ENCODE peak calls at places on chromosomes 6 and 20, in four cellular contexts. One of them, this sample, is unnamed.

GRCh38 chr6:25351485-25351884 is 72.3 kb downstream of the CARMIL1 start:
- DNase-seq in GM23248: no peak
- DNase-seq in thoracic aorta: no peak
- DNase-seq in neural progenitor cell: no peak
- DNase-seq in this sample: no peak

GRCh38 chr20:39810269-39810668 is 848.1 kb downstream of the DHX35 start:
- DNase-seq in thoracic aorta: no peak
- DNase-seq in GM23248: no peak
- DNase-seq in neural progenitor cell: no peak
- DNase-seq in this sample: no peak

GRCh38 chr6:30212865-30213653 is at the start of gene TRIM26:
- DNase-seq in GM23248: peak
- DNase-seq in neural progenitor cell: peak
- DNase-seq in thoracic aorta: peak
- DNase-seq in this sample: peak

GRCh38 chr6:6925391-6926164 is 182.2 kb upstream of the RREB1 start:
- DNase-seq in neural progenitor cell: no peak
- DNase-seq in GM23248: peak
- DNase-seq in thoracic aorta: no peak
- DNase-seq in this sample: no peak

GRCh38 chr6:138795809-138796469 is at the start of gene ECT2L:
- DNase-seq in neural progenitor cell: peak
- DNase-seq in GM23248: peak
- DNase-seq in thoracic aorta: no peak
- DNase-seq in this sample: peak

GRCh38 chr6:105181981-105182515 is 2.2 kb upstream of the POPDC3 start:
- DNase-seq in thoracic aorta: no peak
- DNase-seq in neural progenitor cell: no peak
- DNase-seq in GM23248: no peak
- DNase-seq in this sample: no peak

GRCh38 chr20:44153636-44154043 is 33.3 kb downstream of the JPH2 start:
- DNase-seq in neural progenitor cell: no peak
- DNase-seq in GM23248: peak
- DNase-seq in thoracic aorta: peak
- DNase-seq in this sample: peak

GRCh38 chr20:58634818-58635665 is 16.0 kb upstream of the STX16 start:
- DNase-seq in GM23248: no peak
- DNase-seq in thoracic aorta: no peak
- DNase-seq in neural progenitor cell: no peak
- DNase-seq in this sample: no peak

GRCh38 chr6:106634565-106634964 is 5.2 kb downstream of the QRSL1 start:
- DNase-seq in neural progenitor cell: no peak
- DNase-seq in thoracic aorta: no peak
- DNase-seq in GM23248: no peak
- DNase-seq in this sample: no peak

GRCh38 chr20:38246357-38247165 is 14.0 kb downstream of the KIAA1755 start:
- DNase-seq in GM23248: no peak
- DNase-seq in neural progenitor cell: no peak
- DNase-seq in thoracic aorta: no peak
- DNase-seq in this sample: no peak

GRCh38 chr6:29376003-29376402 is 912 bp upstream of the OR12D3 start:
- DNase-seq in thoracic aorta: no peak
- DNase-seq in neural progenitor cell: no peak
- DNase-seq in GM23248: peak
- DNase-seq in this sample: peak

DNA sequence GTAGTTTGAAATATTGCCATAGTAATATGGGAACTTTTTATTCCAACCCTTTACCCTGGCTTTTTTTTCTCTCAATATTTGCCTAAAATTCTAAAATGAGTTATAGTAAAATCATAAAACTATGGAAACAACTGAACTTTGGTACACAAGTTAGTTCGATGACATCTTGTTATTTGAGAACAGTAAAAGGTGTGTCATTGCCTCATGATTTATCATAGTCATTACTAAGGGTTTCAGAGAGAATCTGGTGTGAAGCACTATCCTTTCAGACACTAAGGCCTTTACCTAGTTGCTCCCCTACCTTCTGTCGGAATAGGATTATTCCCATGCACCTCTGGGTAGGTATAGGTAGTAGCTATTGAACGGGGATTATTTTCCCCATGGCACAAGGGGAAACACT is 11.4 kb downstream of the TAF11 start:
- DNase-seq in neural progenitor cell: no peak
- DNase-seq in GM23248: no peak
- DNase-seq in thoracic aorta: no peak
- DNase-seq in this sample: no peak
- H3K27ac ChIP-seq in neural progenitor cell: no peak
- H3K27ac ChIP-seq in GM23248: no peak
- H3K27ac ChIP-seq in thoracic aorta: no peak
- H3K27ac ChIP-seq in this sample: no peak

GRCh38 chr6:116335612-116336011 is 35.1 kb upstream of the DSE start:
- DNase-seq in GM23248: no peak
- DNase-seq in thoracic aorta: no peak
- DNase-seq in neural progenitor cell: no peak
- DNase-seq in this sample: no peak
- H3K27ac ChIP-seq in GM23248: no peak
- H3K27ac ChIP-seq in thoracic aorta: no peak
- H3K27ac ChIP-seq in neural progenitor cell: no peak
- H3K27ac ChIP-seq in this sample: no peak

GRCh38 chr20:32406701-32407100 is 48.6 kb downstream of the ASXL1 start:
- DNase-seq in GM23248: no peak
- DNase-seq in neural progenitor cell: no peak
- DNase-seq in thoracic aorta: no peak
- DNase-seq in this sample: no peak
- H3K27ac ChIP-seq in GM23248: no peak
- H3K27ac ChIP-seq in neural progenitor cell: no peak
- H3K27ac ChIP-seq in thoracic aorta: no peak
- H3K27ac ChIP-seq in this sample: no peak

GRCh38 chr6:158654960-158655485 is 5.2 kb downstream of the SYTL3 start:
- DNase-seq in neural progenitor cell: no peak
- DNase-seq in thoracic aorta: no peak
- DNase-seq in GM23248: peak
- DNase-seq in this sample: no peak

GRCh38 chr6:158649289-158650143 is at the start of gene SYTL3:
- DNase-seq in thoracic aorta: no peak
- DNase-seq in GM23248: peak
- DNase-seq in neural progenitor cell: no peak
- DNase-seq in this sample: no peak

GRCh38 chr6:158655569-158656450 is 6.0 kb downstream of the SYTL3 start:
- DNase-seq in thoracic aorta: no peak
- DNase-seq in neural progenitor cell: no peak
- DNase-seq in GM23248: peak
- DNase-seq in this sample: no peak

GRCh38 chr6:158654498-158654897 is 4.6 kb downstream of the SYTL3 start:
- DNase-seq in neural progenitor cell: no peak
- DNase-seq in thoracic aorta: no peak
- DNase-seq in GM23248: peak
- DNase-seq in this sample: no peak

GRCh38 chr6:158653577-158654354 is 3.9 kb downstream of the SYTL3 start:
- DNase-seq in GM23248: no peak
- DNase-seq in neural progenitor cell: no peak
- DNase-seq in thoracic aorta: no peak
- DNase-seq in this sample: no peak
- H3K27ac ChIP-seq in GM23248: peak
- H3K27ac ChIP-seq in neural progenitor cell: no peak
- H3K27ac ChIP-seq in thoracic aorta: peak
- H3K27ac ChIP-seq in this sample: no peak

GRCh38 chr6:166045173-166045957 is 122.3 kb downstream of the TBXT start:
- DNase-seq in neural progenitor cell: no peak
- DNase-seq in GM23248: peak
- DNase-seq in thoracic aorta: no peak
- DNase-seq in this sample: no peak

GRCh38 chr6:166050559-166050958 is 117.1 kb downstream of the TBXT start:
- DNase-seq in neural progenitor cell: peak
- DNase-seq in GM23248: no peak
- DNase-seq in thoracic aorta: no peak
- DNase-seq in this sample: peak

GRCh38 chr6:166046982-166047381 is 120.7 kb downstream of the TBXT start:
- DNase-seq in GM23248: no peak
- DNase-seq in thoracic aorta: no peak
- DNase-seq in neural progenitor cell: no peak
- DNase-seq in this sample: no peak

GRCh38 chr6:166041277-166041676 is 126.4 kb downstream of the TBXT start:
- DNase-seq in thoracic aorta: no peak
- DNase-seq in neural progenitor cell: no peak
- DNase-seq in GM23248: no peak
- DNase-seq in this sample: no peak

GRCh38 chr6:166046232-166046631 is 121.4 kb downstream of the TBXT start:
- DNase-seq in thoracic aorta: no peak
- DNase-seq in GM23248: peak
- DNase-seq in neural progenitor cell: no peak
- DNase-seq in this sample: no peak
- H3K27ac ChIP-seq in thoracic aorta: no peak
- H3K27ac ChIP-seq in GM23248: peak
- H3K27ac ChIP-seq in neural progenitor cell: no peak
- H3K27ac ChIP-seq in this sample: no peak

This sample was measured in GM23338.